ENCODE peak calls at places on chromosomes 6 and 20, in eight cellular contexts. U, D, Z, B, W, K, N and L are unnamed samples.
A peak's percentile ranks its signal among the peaks of the same experiment; 100 is the strongest.

GRCh38 chr6:11711644-11711993 is 67.0 kb downstream of the ADTRP start:
- DNase-seq in U (no peak), D (no peak), Z (no peak), B (no peak), W (no peak), K (peak; percentile 19), N (no peak), L (no peak)

GRCh38 chr6:146767632-146768031 is 168.9 kb downstream of the ADGB start:
- DNase-seq in U (no peak), D (no peak), Z (no peak), B (no peak), W (no peak), K (no peak), N (no peak), L (no peak)

GRCh38 chr6:37110455-37111155 is 59.3 kb upstream of the PIM1 start:
- DNase-seq in U (no peak), D (no peak), Z (no peak), B (no peak), W (no peak), K (peak; percentile 23), N (no peak), L (no peak)

GRCh38 chr6:105898286-105898685 is 187.8 kb upstream of the PRDM1 start:
- DNase-seq in U (no peak), D (no peak), Z (no peak), B (no peak), W (no peak), K (peak; percentile 95), N (no peak), L (no peak)

GRCh38 chr6:69917834-69918233 is 51.5 kb downstream of the COL19A1 start:
- DNase-seq in U (peak; percentile 29), D (no peak), Z (no peak), B (no peak), W (no peak), K (peak; percentile 63), N (no peak), L (no peak)

GRCh38 chr6:170245233-170245992 is 45.5 kb downstream of the DLL1 start:
- DNase-seq in U (no peak), D (no peak), Z (no peak), B (no peak), W (no peak), K (no peak), N (no peak), L (no peak)

GRCh38 chr6:42628604-42629003 is 64.8 kb downstream of the UBR2 start:
- DNase-seq in U (no peak), D (no peak), Z (no peak), B (no peak), W (no peak), K (no peak), N (no peak), L (no peak)

GRCh38 chr20:21125072-21125848 is 622 bp upstream of the KIZ start:
- DNase-seq in U (peak; percentile 62), D (no peak), Z (peak; percentile 46), B (no peak), W (peak; percentile 39), K (peak; percentile 43), N (no peak), L (peak; percentile 72)

GRCh38 chr6:157392927-157393666 is 12.1 kb downstream of the ZDHHC14 start:
- DNase-seq in U (no peak), D (no peak), Z (no peak), B (no peak), W (no peak), K (peak; percentile 73), N (no peak), L (peak; percentile 65)

GRCh38 chr6:74100719-74101287 is 404.8 kb downstream of the CD109 start:
- DNase-seq in U (no peak), D (no peak), Z (no peak), B (no peak), W (no peak), K (no peak), N (no peak), L (no peak)

GRCh38 chr6:26195376-26195923 is 108.2 kb downstream of the HFE start:
- DNase-seq in U (peak; percentile 87), D (no peak), Z (peak; percentile 69), B (peak; percentile 79), W (peak; percentile 89), K (peak; percentile 96), N (peak; percentile 96), L (peak; percentile 95)

DNA sequence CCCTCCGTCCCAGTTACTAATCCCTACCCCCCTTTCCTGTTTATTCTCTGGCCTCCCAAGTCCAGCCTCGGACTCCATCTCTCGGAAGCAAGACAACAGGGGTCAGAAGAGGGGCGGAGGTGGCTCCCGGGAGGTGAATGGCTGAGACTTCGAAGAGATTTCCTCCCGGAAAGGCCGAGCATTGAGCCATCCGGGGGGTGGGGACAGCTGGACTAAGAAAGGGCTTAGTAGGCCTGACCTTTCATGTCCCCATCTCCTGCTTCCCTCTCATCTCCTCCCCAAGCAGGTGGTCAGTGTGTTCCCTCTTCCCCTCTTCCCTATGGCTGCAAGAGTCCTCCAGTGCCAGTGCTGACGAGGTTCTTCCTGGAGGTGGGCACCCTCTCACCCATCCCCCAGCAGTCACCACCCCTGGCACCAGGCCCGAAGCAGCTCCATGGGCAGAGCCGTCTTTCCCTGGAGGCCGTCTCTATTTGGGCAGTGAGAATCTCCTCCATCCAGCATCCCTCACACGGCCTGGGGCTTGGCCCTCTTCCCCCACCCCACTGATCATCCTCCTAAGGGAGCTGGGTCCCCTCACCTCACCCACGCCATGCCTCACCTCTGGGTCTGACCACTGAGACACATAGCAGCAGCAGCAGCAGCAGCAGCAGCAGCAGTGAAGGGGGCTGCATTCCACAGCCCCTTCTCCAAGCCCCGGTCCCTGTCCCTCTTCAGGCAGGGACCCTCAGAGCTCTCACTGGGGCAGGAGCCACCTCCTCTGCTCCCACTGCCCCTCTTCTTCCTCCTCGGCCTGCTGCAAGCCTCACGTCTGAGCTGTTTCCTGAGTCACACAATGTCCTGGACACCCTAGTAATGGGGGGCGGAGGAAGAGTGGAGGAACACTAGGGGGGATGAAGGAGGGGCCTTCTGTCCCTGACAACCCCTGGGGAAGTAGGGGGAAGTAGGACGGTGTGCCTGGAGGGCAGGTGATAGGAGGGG is at the start of gene NOTCH4:
- DNase-seq in U (no peak), D (no peak), Z (no peak), B (no peak), W (no peak), K (no peak), N (no peak), L (no peak)
- H3K27ac ChIP-seq in U (no peak within 1 kb of the TSS), D (no peak within 1 kb of the TSS), Z (no peak within 1 kb of the TSS), B (no peak within 1 kb of the TSS), W (no peak within 1 kb of the TSS), K (no peak within 1 kb of the TSS), N (peak within 1 kb of the TSS; percentile 49), L (no peak within 1 kb of the TSS)

GRCh38 chr20:46894971-46895905 is 595 bp downstream of the EYA2 start:
- DNase-seq in U (no peak), D (no peak), Z (no peak), B (no peak), W (no peak), K (peak; percentile 17), N (no peak), L (peak; percentile 71)

GRCh38 chr20:46893877-46894578 is 615 bp upstream of the EYA2 start:
- DNase-seq in U (no peak), D (no peak), Z (no peak), B (no peak), W (no peak), K (no peak), N (no peak), L (no peak)

GRCh38 chr20:46894579-46894958 is at the start of gene EYA2:
- DNase-seq in U (peak; percentile 63), D (no peak), Z (peak; percentile 22), B (no peak), W (no peak), K (peak; percentile 7), N (no peak), L (peak; percentile 51)

GRCh38 chr20:46890682-46891081 is 4.0 kb upstream of the EYA2 start:
- DNase-seq in U (no peak), D (no peak), Z (no peak), B (no peak), W (no peak), K (no peak), N (no peak), L (no peak)

DNA sequence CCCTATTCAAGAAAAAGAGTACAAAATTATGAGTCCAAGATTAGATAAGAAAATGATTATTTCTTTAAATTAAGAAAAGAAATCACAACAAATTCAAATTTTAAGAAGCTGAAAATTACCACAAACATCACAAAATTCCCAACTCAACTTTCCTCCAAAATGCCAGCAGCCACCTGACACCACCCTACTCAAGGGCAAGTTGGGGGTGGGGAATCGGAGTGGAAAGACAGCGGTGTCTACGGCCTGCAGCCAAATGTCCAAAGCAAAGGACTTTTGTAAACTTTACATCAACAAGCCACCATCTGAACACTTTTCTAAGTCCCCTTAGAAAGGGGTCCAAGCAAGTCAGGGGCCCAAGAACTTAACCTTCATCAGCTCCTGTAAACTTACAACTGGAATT is 1.6 kb upstream of the EYA2 start:
- DNase-seq in U (no peak), D (no peak), Z (no peak), B (no peak), W (no peak), K (no peak), N (no peak), L (no peak)
- H3K27ac ChIP-seq in U (no peak overlapping the region), D (no peak overlapping the region), Z (no peak overlapping the region), B (no peak overlapping the region), W (no peak overlapping the region), K (no peak overlapping the region), N (no peak overlapping the region), L (no peak overlapping the region)

GRCh38 chr6:25010917-25011625 is 75.3 kb upstream of the RIPOR2 start:
- DNase-seq in U (no peak), D (no peak), Z (no peak), B (no peak), W (no peak), K (peak; percentile 63), N (no peak), L (no peak)

GRCh38 chr6:25012657-25013056 is 76.9 kb upstream of the RIPOR2 start:
- DNase-seq in U (no peak), D (no peak), Z (no peak), B (no peak), W (no peak), K (peak; percentile 83), N (no peak), L (no peak)

GRCh38 chr6:25014375-25014774 is 78.6 kb upstream of the RIPOR2 start:
- DNase-seq in U (no peak), D (no peak), Z (no peak), B (no peak), W (no peak), K (no peak), N (no peak), L (no peak)

GRCh38 chr6:25014806-25015560 is 79.2 kb upstream of the RIPOR2 start:
- DNase-seq in U (no peak), D (no peak), Z (no peak), B (peak; percentile 33), W (no peak), K (peak; percentile 80), N (no peak), L (no peak)

DNA sequence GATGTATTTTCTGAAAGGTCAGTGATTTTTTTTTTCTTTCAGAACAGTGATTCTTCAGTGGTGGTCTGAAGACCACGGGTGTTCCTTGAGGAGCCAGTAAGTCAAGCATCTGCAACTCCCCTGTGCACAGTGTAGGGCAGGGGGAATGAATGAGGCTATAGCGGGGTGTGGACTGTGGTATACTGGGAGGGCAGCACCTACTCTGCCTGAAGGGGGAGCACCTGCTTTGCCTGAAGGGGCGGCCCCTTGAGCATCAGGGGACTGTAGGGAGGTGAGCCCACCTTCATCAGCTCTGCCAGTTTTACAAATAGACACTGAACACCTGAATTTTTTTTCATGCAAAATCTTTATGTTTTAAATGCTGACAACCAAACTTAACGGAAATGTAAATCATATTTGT is 77.5 kb upstream of the RIPOR2 start:
- DNase-seq in U (no peak), D (no peak), Z (no peak), B (no peak), W (no peak), K (no peak), N (no peak), L (no peak)
- H3K27ac ChIP-seq in U (no peak overlapping the region), D (no peak overlapping the region), Z (no peak overlapping the region), B (no peak overlapping the region), W (no peak overlapping the region), K (no peak overlapping the region), N (no peak overlapping the region), L (no peak overlapping the region)

GRCh38 chr6:35489066-35489465 is 7.8 kb downstream of the TEAD3 start:
- DNase-seq in U (no peak), D (no peak), Z (no peak), B (no peak), W (no peak), K (no peak), N (no peak), L (no peak)
- H3K27ac ChIP-seq in U (peak overlapping the region; percentile 74), D (no peak overlapping the region), Z (no peak overlapping the region), B (no peak overlapping the region), W (peak overlapping the region; percentile 74), K (no peak overlapping the region), N (no peak overlapping the region), L (peak overlapping the region; percentile 93)